ENCODE peak calls at places on chromosome 21, in ten cellular contexts. One of them, this sample, is unnamed.

GRCh38 chr21:17921579-17922530 is 102.7 kb upstream of the C21orf91 start:
- DNase-seq in frontal cortex: no peak
- DNase-seq in posterior cingulate gyrus: no peak
- DNase-seq in lower lobe of right lung: no peak
- DNase-seq in fibroblast of pulmonary artery: peak; percentile 87
- DNase-seq in BJ: peak; percentile 80
- DNase-seq in effector memory CD4-positive, alpha-beta T cell: no peak
- DNase-seq in suprapubic skin: no peak
- DNase-seq in B cell: no peak
- DNase-seq in brain pericyte: no peak
- DNase-seq in this sample: no peak

GRCh38 chr21:31108969-31109368 is 70.7 kb upstream of the KRTAP19-8 start:
- DNase-seq in frontal cortex: no peak
- DNase-seq in suprapubic skin: no peak
- DNase-seq in posterior cingulate gyrus: no peak
- DNase-seq in B cell: no peak
- DNase-seq in lower lobe of right lung: no peak
- DNase-seq in BJ: no peak
- DNase-seq in brain pericyte: no peak
- DNase-seq in fibroblast of pulmonary artery: peak; percentile 36
- DNase-seq in effector memory CD4-positive, alpha-beta T cell: no peak
- DNase-seq in this sample: no peak

GRCh38 chr21:42393443-42393950 is 2.4 kb downstream of the TMPRSS3 start:
- DNase-seq in brain pericyte: no peak
- DNase-seq in effector memory CD4-positive, alpha-beta T cell: no peak
- DNase-seq in lower lobe of right lung: no peak
- DNase-seq in suprapubic skin: no peak
- DNase-seq in fibroblast of pulmonary artery: no peak
- DNase-seq in BJ: no peak
- DNase-seq in posterior cingulate gyrus: no peak
- DNase-seq in frontal cortex: no peak
- DNase-seq in B cell: no peak
- DNase-seq in this sample: no peak

GRCh38 chr21:27507695-27508094 is 540.8 kb upstream of the ADAMTS5 start:
- DNase-seq in suprapubic skin: no peak
- DNase-seq in B cell: no peak
- DNase-seq in posterior cingulate gyrus: no peak
- DNase-seq in lower lobe of right lung: no peak
- DNase-seq in fibroblast of pulmonary artery: no peak
- DNase-seq in effector memory CD4-positive, alpha-beta T cell: no peak
- DNase-seq in frontal cortex: no peak
- DNase-seq in brain pericyte: no peak
- DNase-seq in BJ: no peak
- DNase-seq in this sample: no peak

GRCh38 chr21:46211786-46212720 is 16.5 kb downstream of the LSS start:
- DNase-seq in brain pericyte: no peak
- DNase-seq in effector memory CD4-positive, alpha-beta T cell: no peak
- DNase-seq in B cell: no peak
- DNase-seq in posterior cingulate gyrus: peak; percentile 69
- DNase-seq in fibroblast of pulmonary artery: no peak
- DNase-seq in BJ: no peak
- DNase-seq in lower lobe of right lung: peak; percentile 30
- DNase-seq in frontal cortex: no peak
- DNase-seq in suprapubic skin: peak; percentile 47
- DNase-seq in this sample: no peak

GRCh38 chr21:29186246-29186645 is 55.8 kb downstream of the MAP3K7CL start:
- DNase-seq in effector memory CD4-positive, alpha-beta T cell: no peak
- DNase-seq in suprapubic skin: no peak
- DNase-seq in frontal cortex: no peak
- DNase-seq in fibroblast of pulmonary artery: no peak
- DNase-seq in lower lobe of right lung: no peak
- DNase-seq in BJ: no peak
- DNase-seq in posterior cingulate gyrus: no peak
- DNase-seq in brain pericyte: no peak
- DNase-seq in B cell: no peak
- DNase-seq in this sample: no peak

GRCh38 chr21:33949516-33950424 is 34.2 kb upstream of the ATP5PO start:
- DNase-seq in B cell: no peak
- DNase-seq in fibroblast of pulmonary artery: no peak
- DNase-seq in suprapubic skin: no peak
- DNase-seq in frontal cortex: no peak
- DNase-seq in BJ: no peak
- DNase-seq in posterior cingulate gyrus: no peak
- DNase-seq in brain pericyte: no peak
- DNase-seq in lower lobe of right lung: no peak
- DNase-seq in effector memory CD4-positive, alpha-beta T cell: peak; percentile 49
- DNase-seq in this sample: peak; percentile 76

GRCh38 chr21:35603471-35603870 is 456.9 kb downstream of the SETD4 start:
- DNase-seq in suprapubic skin: no peak
- DNase-seq in B cell: no peak
- DNase-seq in effector memory CD4-positive, alpha-beta T cell: no peak
- DNase-seq in fibroblast of pulmonary artery: no peak
- DNase-seq in posterior cingulate gyrus: no peak
- DNase-seq in brain pericyte: no peak
- DNase-seq in frontal cortex: no peak
- DNase-seq in BJ: no peak
- DNase-seq in lower lobe of right lung: no peak
- DNase-seq in this sample: no peak

GRCh38 chr21:26085882-26086281 is 84.7 kb downstream of the APP start:
- DNase-seq in effector memory CD4-positive, alpha-beta T cell: no peak
- DNase-seq in posterior cingulate gyrus: no peak
- DNase-seq in frontal cortex: no peak
- DNase-seq in BJ: no peak
- DNase-seq in fibroblast of pulmonary artery: no peak
- DNase-seq in suprapubic skin: no peak
- DNase-seq in lower lobe of right lung: no peak
- DNase-seq in B cell: no peak
- DNase-seq in brain pericyte: no peak
- DNase-seq in this sample: no peak

GRCh38 chr21:42636535-42636914 is 16.9 kb upstream of the PDE9A start:
- DNase-seq in B cell: peak; percentile 20
- DNase-seq in lower lobe of right lung: no peak
- DNase-seq in fibroblast of pulmonary artery: peak; percentile 79
- DNase-seq in posterior cingulate gyrus: no peak
- DNase-seq in BJ: peak; percentile 18
- DNase-seq in effector memory CD4-positive, alpha-beta T cell: no peak
- DNase-seq in frontal cortex: no peak
- DNase-seq in suprapubic skin: no peak
- DNase-seq in brain pericyte: no peak
- DNase-seq in this sample: no peak

GRCh38 chr21:43187715-43188114 is 18.9 kb downstream of the CRYAA start:
- DNase-seq in posterior cingulate gyrus: peak; percentile 2
- DNase-seq in fibroblast of pulmonary artery: no peak
- DNase-seq in brain pericyte: no peak
- DNase-seq in effector memory CD4-positive, alpha-beta T cell: no peak
- DNase-seq in lower lobe of right lung: no peak
- DNase-seq in suprapubic skin: peak; percentile 25
- DNase-seq in B cell: peak; percentile 28
- DNase-seq in frontal cortex: no peak
- DNase-seq in BJ: no peak
- DNase-seq in this sample: no peak

GRCh38 chr21:39597595-39598185 is 15.1 kb upstream of the B3GALT5 start:
- DNase-seq in frontal cortex: no peak
- DNase-seq in effector memory CD4-positive, alpha-beta T cell: no peak
- DNase-seq in posterior cingulate gyrus: no peak
- DNase-seq in brain pericyte: no peak
- DNase-seq in BJ: no peak
- DNase-seq in lower lobe of right lung: no peak
- DNase-seq in B cell: no peak
- DNase-seq in fibroblast of pulmonary artery: no peak
- DNase-seq in suprapubic skin: no peak
- DNase-seq in this sample: no peak

GRCh38 chr21:44301093-44301492 is 1.2 kb downstream of the PFKL start:
- DNase-seq in effector memory CD4-positive, alpha-beta T cell: no peak
- DNase-seq in lower lobe of right lung: no peak
- DNase-seq in fibroblast of pulmonary artery: no peak
- DNase-seq in frontal cortex: no peak
- DNase-seq in posterior cingulate gyrus: no peak
- DNase-seq in suprapubic skin: no peak
- DNase-seq in brain pericyte: no peak
- DNase-seq in B cell: no peak
- DNase-seq in BJ: no peak
- DNase-seq in this sample: no peak

GRCh38 chr21:36790616-36791015 is 91.7 kb downstream of the SIM2 start:
- DNase-seq in effector memory CD4-positive, alpha-beta T cell: no peak
- DNase-seq in frontal cortex: no peak
- DNase-seq in suprapubic skin: no peak
- DNase-seq in posterior cingulate gyrus: no peak
- DNase-seq in BJ: no peak
- DNase-seq in brain pericyte: no peak
- DNase-seq in fibroblast of pulmonary artery: no peak
- DNase-seq in B cell: no peak
- DNase-seq in lower lobe of right lung: no peak
- DNase-seq in this sample: no peak

GRCh38 chr21:28283652-28284490 is 708.8 kb downstream of the LTN1 start:
- DNase-seq in frontal cortex: no peak
- DNase-seq in B cell: no peak
- DNase-seq in suprapubic skin: no peak
- DNase-seq in effector memory CD4-positive, alpha-beta T cell: no peak
- DNase-seq in BJ: peak; percentile 70
- DNase-seq in lower lobe of right lung: no peak
- DNase-seq in posterior cingulate gyrus: no peak
- DNase-seq in fibroblast of pulmonary artery: peak; percentile 98
- DNase-seq in brain pericyte: peak; percentile 80
- DNase-seq in this sample: no peak

GRCh38 chr21:45976666-45977335 is 4.8 kb upstream of the COL6A1 start:
- DNase-seq in lower lobe of right lung: no peak
- DNase-seq in brain pericyte: no peak
- DNase-seq in fibroblast of pulmonary artery: no peak
- DNase-seq in suprapubic skin: peak; percentile 61
- DNase-seq in effector memory CD4-positive, alpha-beta T cell: no peak
- DNase-seq in BJ: no peak
- DNase-seq in B cell: no peak
- DNase-seq in frontal cortex: no peak
- DNase-seq in posterior cingulate gyrus: no peak
- DNase-seq in this sample: no peak

GRCh38 chr21:39144191-39144590 is 39.1 kb downstream of the PSMG1 start:
- DNase-seq in lower lobe of right lung: no peak
- DNase-seq in BJ: no peak
- DNase-seq in brain pericyte: no peak
- DNase-seq in B cell: no peak
- DNase-seq in suprapubic skin: no peak
- DNase-seq in posterior cingulate gyrus: no peak
- DNase-seq in effector memory CD4-positive, alpha-beta T cell: no peak
- DNase-seq in fibroblast of pulmonary artery: no peak
- DNase-seq in frontal cortex: no peak
- DNase-seq in this sample: no peak

GRCh38 chr21:44429894-44430293 is 25.4 kb upstream of the LRRC3 start:
- DNase-seq in brain pericyte: no peak
- DNase-seq in lower lobe of right lung: no peak
- DNase-seq in B cell: no peak
- DNase-seq in fibroblast of pulmonary artery: no peak
- DNase-seq in effector memory CD4-positive, alpha-beta T cell: no peak
- DNase-seq in frontal cortex: no peak
- DNase-seq in BJ: no peak
- DNase-seq in posterior cingulate gyrus: no peak
- DNase-seq in suprapubic skin: no peak
- DNase-seq in this sample: no peak

GRCh38 chr21:26972131-26972707 is 5.3 kb upstream of the ADAMTS5 start:
- DNase-seq in effector memory CD4-positive, alpha-beta T cell: no peak
- DNase-seq in B cell: no peak
- DNase-seq in fibroblast of pulmonary artery: no peak
- DNase-seq in posterior cingulate gyrus: no peak
- DNase-seq in frontal cortex: no peak
- DNase-seq in brain pericyte: no peak
- DNase-seq in lower lobe of right lung: no peak
- DNase-seq in BJ: no peak
- DNase-seq in suprapubic skin: no peak
- DNase-seq in this sample: no peak

GRCh38 chr21:17858764-17859163 is 39.6 kb upstream of the C21orf91 start:
- DNase-seq in lower lobe of right lung: no peak
- DNase-seq in frontal cortex: no peak
- DNase-seq in suprapubic skin: no peak
- DNase-seq in posterior cingulate gyrus: peak; percentile 89
- DNase-seq in effector memory CD4-positive, alpha-beta T cell: no peak
- DNase-seq in brain pericyte: no peak
- DNase-seq in B cell: no peak
- DNase-seq in BJ: no peak
- DNase-seq in fibroblast of pulmonary artery: no peak
- DNase-seq in this sample: no peak

GRCh38 chr21:15695241-15695640 is 34.5 kb upstream of the USP25 start:
- DNase-seq in B cell: no peak
- DNase-seq in BJ: no peak
- DNase-seq in fibroblast of pulmonary artery: no peak
- DNase-seq in posterior cingulate gyrus: no peak
- DNase-seq in brain pericyte: no peak
- DNase-seq in lower lobe of right lung: no peak
- DNase-seq in suprapubic skin: no peak
- DNase-seq in frontal cortex: no peak
- DNase-seq in effector memory CD4-positive, alpha-beta T cell: no peak
- DNase-seq in this sample: no peak

GRCh38 chr21:39610705-39611104 is 2.0 kb upstream of the B3GALT5 start:
- DNase-seq in effector memory CD4-positive, alpha-beta T cell: no peak
- DNase-seq in frontal cortex: no peak
- DNase-seq in posterior cingulate gyrus: no peak
- DNase-seq in BJ: no peak
- DNase-seq in lower lobe of right lung: no peak
- DNase-seq in brain pericyte: no peak
- DNase-seq in fibroblast of pulmonary artery: no peak
- DNase-seq in B cell: no peak
- DNase-seq in suprapubic skin: no peak
- DNase-seq in this sample: no peak

GRCh38 chr21:45505416-45506021 is 36.7 kb downstream of the SLC19A1 start:
- DNase-seq in posterior cingulate gyrus: peak; percentile 81
- DNase-seq in fibroblast of pulmonary artery: no peak
- DNase-seq in BJ: no peak
- DNase-seq in lower lobe of right lung: peak; percentile 52
- DNase-seq in brain pericyte: no peak
- DNase-seq in frontal cortex: no peak
- DNase-seq in effector memory CD4-positive, alpha-beta T cell: no peak
- DNase-seq in suprapubic skin: peak; percentile 57
- DNase-seq in B cell: no peak
- DNase-seq in this sample: peak; percentile 36

GRCh38 chr21:43794311-43794710 is 4.9 kb downstream of the RRP1 start:
- DNase-seq in effector memory CD4-positive, alpha-beta T cell: no peak
- DNase-seq in BJ: no peak
- DNase-seq in lower lobe of right lung: no peak
- DNase-seq in frontal cortex: no peak
- DNase-seq in B cell: no peak
- DNase-seq in fibroblast of pulmonary artery: no peak
- DNase-seq in posterior cingulate gyrus: peak; percentile 49
- DNase-seq in brain pericyte: no peak
- DNase-seq in suprapubic skin: no peak
- DNase-seq in this sample: no peak

GRCh38 chr21:34881894-34882371 is 167.2 kb downstream of the RUNX1 start:
- DNase-seq in lower lobe of right lung: no peak
- DNase-seq in brain pericyte: no peak
- DNase-seq in fibroblast of pulmonary artery: peak; percentile 85
- DNase-seq in effector memory CD4-positive, alpha-beta T cell: no peak
- DNase-seq in suprapubic skin: no peak
- DNase-seq in posterior cingulate gyrus: no peak
- DNase-seq in B cell: no peak
- DNase-seq in BJ: peak; percentile 79
- DNase-seq in frontal cortex: no peak
- DNase-seq in this sample: no peak

GRCh38 chr21:36700295-36700960 is 1.5 kb downstream of the SIM2 start:
- DNase-seq in suprapubic skin: no peak
- DNase-seq in B cell: no peak
- DNase-seq in lower lobe of right lung: no peak
- DNase-seq in posterior cingulate gyrus: no peak
- DNase-seq in frontal cortex: peak; percentile 12
- DNase-seq in BJ: no peak
- DNase-seq in brain pericyte: no peak
- DNase-seq in fibroblast of pulmonary artery: no peak
- DNase-seq in effector memory CD4-positive, alpha-beta T cell: no peak
- DNase-seq in this sample: no peak

GRCh38 chr21:36425286-36425685 is 40.1 kb downstream of the CHAF1B start:
- DNase-seq in fibroblast of pulmonary artery: no peak
- DNase-seq in BJ: no peak
- DNase-seq in frontal cortex: no peak
- DNase-seq in posterior cingulate gyrus: no peak
- DNase-seq in brain pericyte: no peak
- DNase-seq in effector memory CD4-positive, alpha-beta T cell: no peak
- DNase-seq in B cell: no peak
- DNase-seq in suprapubic skin: no peak
- DNase-seq in lower lobe of right lung: no peak
- DNase-seq in this sample: no peak

GRCh38 chr21:39976805-39977204 is 109.6 kb downstream of the PCP4 start:
- DNase-seq in frontal cortex: peak; percentile 30
- DNase-seq in B cell: no peak
- DNase-seq in brain pericyte: no peak
- DNase-seq in effector memory CD4-positive, alpha-beta T cell: no peak
- DNase-seq in fibroblast of pulmonary artery: no peak
- DNase-seq in BJ: no peak
- DNase-seq in lower lobe of right lung: no peak
- DNase-seq in suprapubic skin: no peak
- DNase-seq in posterior cingulate gyrus: no peak
- DNase-seq in this sample: no peak

This sample was measured in CD8-positive, alpha-beta memory T cell.